ENCODE peak calls at places on chromosomes 16 and 17, in four cellular contexts. One of them, this sample, is unnamed.

GRCh38 chr16:21097151-21097550 is 53.5 kb downstream of the DNAH3 start:
- DNase-seq in HepG2: no peak
- DNase-seq in GM12878: no peak
- DNase-seq in H1: no peak
- DNase-seq in this sample: no peak

GRCh38 chr17:82236142-82236971 is 7.5 kb downstream of the SLC16A3 start:
- DNase-seq in HepG2: peak; percentile 92
- DNase-seq in GM12878: no peak
- DNase-seq in H1: no peak
- DNase-seq in this sample: no peak

GRCh38 chr17:65055708-65056638 is 567 bp downstream of the GNA13 start:
- DNase-seq in HepG2: peak; percentile 38
- DNase-seq in GM12878: no peak
- DNase-seq in H1: no peak
- DNase-seq in this sample: no peak

GRCh38 chr16:50154369-50154947 is 1.4 kb downstream of the TENT4B start:
- DNase-seq in HepG2: no peak
- DNase-seq in GM12878: no peak
- DNase-seq in H1: no peak
- DNase-seq in this sample: no peak

GRCh38 chr16:10992797-10993196 is 48.4 kb downstream of the CLEC16A start:
- DNase-seq in HepG2: no peak
- DNase-seq in GM12878: no peak
- DNase-seq in H1: no peak
- DNase-seq in this sample: no peak

GRCh38 chr17:31571124-31571892 is 179.8 kb downstream of the RAB11FIP4 start:
- DNase-seq in HepG2: no peak
- DNase-seq in GM12878: no peak
- DNase-seq in H1: no peak
- DNase-seq in this sample: no peak

GRCh38 chr17:77840156-77840555 is 118.3 kb upstream of the TNRC6C start:
- DNase-seq in HepG2: no peak
- DNase-seq in GM12878: no peak
- DNase-seq in H1: no peak
- DNase-seq in this sample: no peak

GRCh38 chr16:56195151-56195550 is 3.9 kb downstream of the GNAO1 start:
- DNase-seq in HepG2: no peak
- DNase-seq in GM12878: no peak
- DNase-seq in H1: no peak
- DNase-seq in this sample: no peak

GRCh38 chr16:70380919-70381603 is 34.4 kb downstream of the DDX19A start:
- DNase-seq in HepG2: peak; percentile 98
- DNase-seq in GM12878: peak; percentile 91
- DNase-seq in H1: peak; percentile 97
- DNase-seq in this sample: peak; percentile 98

GRCh38 chr16:81798311-81799137 is 19.4 kb downstream of the PLCG2 start:
- DNase-seq in HepG2: no peak
- DNase-seq in GM12878: peak; percentile 97
- DNase-seq in H1: no peak
- DNase-seq in this sample: no peak

GRCh38 chr17:57726838-57727237 is 18.3 kb downstream of the CCDC182 start:
- DNase-seq in HepG2: no peak
- DNase-seq in GM12878: no peak
- DNase-seq in H1: no peak
- DNase-seq in this sample: no peak

GRCh38 chr17:57488856-57489255 is 232.5 kb downstream of the MSI2 start:
- DNase-seq in HepG2: no peak
- DNase-seq in GM12878: no peak
- DNase-seq in H1: no peak
- DNase-seq in this sample: no peak

GRCh38 chr16:30017277-30017656 is 5.7 kb upstream of the C16orf92 start:
- DNase-seq in HepG2: no peak
- DNase-seq in GM12878: no peak
- DNase-seq in H1: no peak
- DNase-seq in this sample: no peak

GRCh38 chr17:65324977-65325376 is 187.8 kb downstream of the RGS9 start:
- DNase-seq in HepG2: no peak
- DNase-seq in GM12878: no peak
- DNase-seq in H1: no peak
- DNase-seq in this sample: no peak

GRCh38 chr16:65415460-65415859 is 293.6 kb upstream of the CDH11 start:
- DNase-seq in HepG2: no peak
- DNase-seq in GM12878: no peak
- DNase-seq in H1: no peak
- DNase-seq in this sample: no peak

GRCh38 chr16:31474173-31474714 is 2.3 kb downstream of the TGFB1I1 start:
- DNase-seq in HepG2: no peak
- DNase-seq in GM12878: no peak
- DNase-seq in H1: no peak
- DNase-seq in this sample: no peak

GRCh38 chr16:74297296-74297665 is 667 bp downstream of the PSMD7 start:
- DNase-seq in HepG2: peak; percentile 24
- DNase-seq in GM12878: no peak
- DNase-seq in H1: no peak
- DNase-seq in this sample: no peak

GRCh38 chr16:48158296-48158695 is 2.5 kb upstream of the ABCC12 start:
- DNase-seq in HepG2: peak; percentile 31
- DNase-seq in GM12878: peak; percentile 48
- DNase-seq in H1: no peak
- DNase-seq in this sample: no peak

GRCh38 chr16:53024045-53024444 is 28.7 kb downstream of the CHD9NB start:
- DNase-seq in HepG2: no peak
- DNase-seq in GM12878: no peak
- DNase-seq in H1: no peak
- DNase-seq in this sample: no peak

GRCh38 chr16:53018834-53019416 is 33.8 kb downstream of the CHD9NB start:
- DNase-seq in HepG2: no peak
- DNase-seq in GM12878: no peak
- DNase-seq in H1: no peak
- DNase-seq in this sample: peak; percentile 62

GRCh38 chr16:53022374-53022773 is 30.3 kb downstream of the CHD9NB start:
- DNase-seq in HepG2: peak; percentile 63
- DNase-seq in GM12878: no peak
- DNase-seq in H1: no peak
- DNase-seq in this sample: peak; percentile 57
- TF ChIP-seq SUZ12 in HepG2: no peak
- TF ChIP-seq SUZ12 in GM12878: no peak
- TF ChIP-seq SUZ12 in H1: no peak
- TF ChIP-seq SUZ12 in this sample: no peak

GRCh38 chr17:7853693-7854043 is 1.2 kb upstream of the TMEM88 start:
- DNase-seq in HepG2: no peak
- DNase-seq in GM12878: no peak
- DNase-seq in H1: no peak
- DNase-seq in this sample: no peak
- H3K4me3 ChIP-seq in HepG2: no peak overlapping the region
- H3K4me3 ChIP-seq in GM12878: no peak overlapping the region
- H3K4me3 ChIP-seq in H1: peak overlapping the region; percentile 84
- H3K4me3 ChIP-seq in this sample: no peak overlapping the region

DNA sequence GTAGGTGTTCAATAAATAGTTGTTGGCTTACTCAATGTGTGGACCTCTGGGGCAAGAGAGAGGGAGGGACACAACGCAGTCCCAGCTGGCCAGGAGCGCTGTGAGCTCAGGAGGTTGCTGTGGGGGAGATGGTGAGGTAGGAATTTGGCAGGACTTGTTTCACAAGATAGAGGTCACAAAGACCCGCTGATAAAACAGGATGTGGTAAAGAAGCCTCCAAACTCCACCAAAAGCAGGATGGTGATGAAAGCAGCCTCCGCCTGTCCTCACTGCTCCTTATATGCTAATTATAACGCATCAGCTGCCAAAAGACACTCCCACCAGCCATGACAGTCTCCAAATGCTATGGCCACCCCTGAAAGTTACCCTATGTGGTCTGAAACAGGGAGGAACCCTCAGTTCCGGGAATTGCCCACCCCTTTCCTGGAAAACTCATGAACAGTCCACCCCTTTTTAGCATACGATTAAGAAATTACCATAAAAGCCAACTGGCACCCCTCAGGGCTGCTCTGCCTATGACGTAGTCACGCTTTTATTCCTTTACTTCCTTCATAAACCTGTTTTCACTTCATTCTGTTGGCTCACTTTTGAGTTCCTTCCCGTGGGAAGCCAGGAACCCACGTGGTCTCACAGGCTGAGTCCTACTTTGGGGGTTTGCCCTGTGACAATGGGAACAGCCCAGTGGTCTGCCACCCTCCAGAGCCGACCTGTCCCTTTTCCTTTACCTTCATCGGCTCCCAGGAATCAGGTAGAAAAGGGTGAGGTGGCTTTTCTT is 5.3 kb upstream of the EIF4A3 start:
- DNase-seq in HepG2: no peak
- DNase-seq in GM12878: no peak
- DNase-seq in H1: no peak
- DNase-seq in this sample: no peak
- TF ChIP-seq SUZ12 in HepG2: no peak
- TF ChIP-seq SUZ12 in GM12878: no peak
- TF ChIP-seq SUZ12 in H1: no peak
- TF ChIP-seq SUZ12 in this sample: no peak

GRCh38 chr17:8001976-8002645 is at the start of gene GUCY2D:
- DNase-seq in HepG2: no peak
- DNase-seq in GM12878: no peak
- DNase-seq in H1: no peak
- DNase-seq in this sample: no peak
- H3K4me3 ChIP-seq in HepG2: no peak within 1 kb of the TSS
- H3K4me3 ChIP-seq in GM12878: no peak within 1 kb of the TSS
- H3K4me3 ChIP-seq in H1: peak within 1 kb of the TSS; percentile 66
- H3K4me3 ChIP-seq in this sample: no peak within 1 kb of the TSS

GRCh38 chr16:2610781-2611498 is 71.4 kb upstream of the KCTD5 start:
- DNase-seq in HepG2: no peak
- DNase-seq in GM12878: no peak
- DNase-seq in H1: no peak
- DNase-seq in this sample: no peak

GRCh38 chr16:2614761-2615191 is 67.5 kb upstream of the KCTD5 start:
- DNase-seq in HepG2: no peak
- DNase-seq in GM12878: no peak
- DNase-seq in H1: no peak
- DNase-seq in this sample: no peak

GRCh38 chr16:2611499-2611862 is 70.8 kb upstream of the KCTD5 start:
- DNase-seq in HepG2: no peak
- DNase-seq in GM12878: no peak
- DNase-seq in H1: no peak
- DNase-seq in this sample: no peak

GRCh38 chr16:2609827-2610470 is 72.1 kb downstream of the PDPK1 start:
- DNase-seq in HepG2: no peak
- DNase-seq in GM12878: no peak
- DNase-seq in H1: no peak
- DNase-seq in this sample: no peak
- TF ChIP-seq SUZ12 in HepG2: no peak
- TF ChIP-seq SUZ12 in GM12878: no peak
- TF ChIP-seq SUZ12 in H1: no peak
- TF ChIP-seq SUZ12 in this sample: no peak

DNA sequence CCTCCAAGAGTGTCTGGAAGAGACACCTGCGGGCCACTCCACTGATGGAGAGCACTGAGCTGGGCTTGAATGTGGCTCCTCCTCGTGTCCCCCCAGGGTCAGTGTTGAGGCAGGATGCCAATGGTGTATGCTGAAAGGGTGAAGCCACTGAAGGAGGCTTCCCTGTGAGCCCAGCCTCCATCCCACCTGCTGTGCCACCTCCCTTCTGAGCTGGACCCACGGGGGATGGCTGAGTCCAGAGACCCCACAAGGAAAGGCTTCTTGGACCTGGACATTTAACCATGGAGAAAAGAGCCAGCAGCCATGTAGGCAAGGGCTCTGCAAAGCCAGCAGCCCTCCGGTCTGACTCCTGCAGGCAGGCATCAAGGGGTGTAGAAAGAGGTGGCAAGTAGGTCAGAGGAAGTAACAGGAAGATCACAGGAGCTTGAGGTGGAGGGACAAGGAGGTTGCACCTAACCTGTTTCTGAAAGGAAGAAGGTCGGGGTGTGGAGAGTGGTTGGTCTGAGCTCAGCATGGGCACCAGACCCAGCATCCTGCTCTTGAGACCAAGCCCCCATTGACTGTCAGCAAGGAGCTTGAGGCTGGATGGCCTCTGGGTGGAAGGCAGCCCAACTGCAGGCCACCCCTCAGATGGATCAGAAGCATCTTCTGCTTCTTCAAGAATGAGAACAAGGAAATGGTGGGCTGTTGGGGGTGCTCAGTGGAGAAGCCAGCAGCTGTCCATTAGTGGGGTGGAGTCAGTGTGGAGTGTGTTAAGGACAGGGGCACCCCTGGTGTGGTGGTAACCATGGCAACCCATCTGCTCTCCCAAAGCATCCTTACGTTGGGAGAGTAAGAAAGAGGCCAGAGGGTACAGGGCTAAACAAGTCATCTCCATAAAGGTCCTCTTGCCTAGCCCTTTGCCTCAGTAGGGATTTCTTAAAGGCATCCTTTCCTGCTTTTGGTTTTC is 80.7 kb downstream of the PLD6 start:
- DNase-seq in HepG2: no peak
- DNase-seq in GM12878: no peak
- DNase-seq in H1: no peak
- DNase-seq in this sample: no peak
- H3K4me3 ChIP-seq in HepG2: no peak overlapping the region
- H3K4me3 ChIP-seq in GM12878: no peak overlapping the region
- H3K4me3 ChIP-seq in H1: no peak overlapping the region
- H3K4me3 ChIP-seq in this sample: no peak overlapping the region

DNA sequence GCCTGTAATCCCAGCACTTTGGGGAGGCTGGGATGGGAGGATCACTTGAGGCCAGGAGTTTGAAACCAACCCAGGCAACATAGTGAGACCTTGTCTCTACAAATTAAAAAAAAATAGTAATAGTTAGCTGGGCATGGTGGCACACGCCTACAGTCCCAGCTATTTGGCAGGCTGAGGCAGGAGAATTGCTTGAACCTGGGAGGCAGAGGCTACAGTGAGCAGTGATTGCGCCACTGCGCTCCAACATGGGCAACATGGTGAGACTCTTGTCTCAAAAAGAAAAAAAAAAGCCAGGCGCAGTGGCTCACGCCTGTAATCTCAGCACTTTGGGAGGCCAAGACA is 56.9 kb upstream of the MRTFB start:
- DNase-seq in HepG2: no peak
- DNase-seq in GM12878: no peak
- DNase-seq in H1: no peak
- DNase-seq in this sample: no peak
- TF ChIP-seq SUZ12 in HepG2: no peak
- TF ChIP-seq SUZ12 in GM12878: no peak
- TF ChIP-seq SUZ12 in H1: no peak
- TF ChIP-seq SUZ12 in this sample: no peak

GRCh38 chr17:16286009-16286946 is 67.0 kb downstream of the CENPV start:
- DNase-seq in HepG2: peak; percentile 99
- DNase-seq in GM12878: peak; percentile 96
- DNase-seq in H1: peak; percentile 87
- DNase-seq in this sample: peak; percentile 87
- H3K4me3 ChIP-seq in HepG2: peak overlapping the region; percentile 34
- H3K4me3 ChIP-seq in GM12878: peak overlapping the region; percentile 53
- H3K4me3 ChIP-seq in H1: peak overlapping the region; percentile 40
- H3K4me3 ChIP-seq in this sample: peak overlapping the region; percentile 9

GRCh38 chr17:8956521-8956920 is 9.0 kb downstream of the PIK3R5 start:
- DNase-seq in HepG2: no peak
- DNase-seq in GM12878: peak; percentile 92
- DNase-seq in H1: no peak
- DNase-seq in this sample: no peak
- TF ChIP-seq SUZ12 in HepG2: no peak
- TF ChIP-seq SUZ12 in GM12878: no peak
- TF ChIP-seq SUZ12 in H1: no peak
- TF ChIP-seq SUZ12 in this sample: no peak

GRCh38 chr17:18055597-18055996 is 16.4 kb downstream of the GID4 start:
- DNase-seq in HepG2: no peak
- DNase-seq in GM12878: no peak
- DNase-seq in H1: no peak
- DNase-seq in this sample: no peak
- H3K4me3 ChIP-seq in HepG2: no peak overlapping the region
- H3K4me3 ChIP-seq in GM12878: no peak overlapping the region
- H3K4me3 ChIP-seq in H1: no peak overlapping the region
- H3K4me3 ChIP-seq in this sample: no peak overlapping the region

This sample was measured in NT2/D1.